ENCODE peak calls at places on chromosomes 16 and 17, in five cellular contexts. P is astrocyte of the cerebellum, U is sigmoid colon, C is left ventricle myocardium inferior, O is SK-N-SH. M is an unnamed sample.

GRCh38 chr17:72056727-72057290 is 64.0 kb upstream of the SOX9 start:
- DNase-seq in U (no peak), P (no peak), C (no peak), O (no peak), M (no peak)

GRCh38 chr17:2395258-2396170 is 5.3 kb downstream of the MNT start:
- DNase-seq in O (no peak), C (no peak), P (no peak), U (peak; percentile 72), M (no peak)

GRCh38 chr17:77311371-77311981 is 170.7 kb downstream of the SEC14L1 start:
- DNase-seq in U (peak; percentile 47), P (no peak), O (no peak), C (no peak), M (no peak)

GRCh38 chr17:50626037-50626574 is 8.6 kb upstream of the ABCC3 start:
- DNase-seq in C (peak; percentile 74), U (peak; percentile 90), O (peak; percentile 93), P (peak; percentile 62), M (no peak)

GRCh38 chr17:33038740-33039139 is 47.1 kb downstream of the SPACA3 start:
- DNase-seq in U (no peak), O (peak; percentile 73), P (peak; percentile 9), C (no peak), M (no peak)

GRCh38 chr17:43576563-43577229 is 30.6 kb upstream of the ETV4 start:
- DNase-seq in P (peak; percentile 61), U (peak; percentile 77), C (peak; percentile 62), O (peak; percentile 83), M (peak; percentile 36)

GRCh38 chr17:7632492-7632894 is 2.6 kb downstream of the SHBG start:
- DNase-seq in O (no peak), U (no peak), P (no peak), C (no peak), M (no peak)

GRCh38 chr17:27244481-27245223 is 49.3 kb upstream of the WSB1 start:
- DNase-seq in O (no peak), U (peak; percentile 91), C (peak; percentile 56), P (peak; percentile 73), M (peak; percentile 30)

GRCh38 chr17:71361691-71362450 is 758.9 kb upstream of the SOX9 start:
- DNase-seq in U (no peak), O (no peak), C (no peak), P (peak; percentile 5), M (no peak)

GRCh38 chr17:27609606-27610303 is 21.2 kb upstream of the LGALS9 start:
- DNase-seq in O (peak; percentile 61), P (peak; percentile 32), U (no peak), C (no peak), M (no peak)

GRCh38 chr16:25260416-25260815 is 2.8 kb upstream of the ZKSCAN2 start:
- DNase-seq in U (no peak), C (no peak), P (no peak), O (no peak), M (no peak)

GRCh38 chr16:12339686-12340085 is 363.2 kb downstream of the SNX29 start:
- DNase-seq in U (no peak), C (no peak), P (no peak), O (no peak), M (no peak)

GRCh38 chr16:49493836-49494235 is 120.2 kb downstream of the C16orf78 start:
- DNase-seq in O (no peak), U (no peak), C (no peak), P (no peak), M (no peak)

GRCh38 chr17:7881655-7882054 is 6.9 kb upstream of the CHD3 start:
- DNase-seq in U (no peak), P (no peak), C (no peak), O (peak; percentile 65), M (no peak)

GRCh38 chr17:37813753-37814152 is 68.9 kb upstream of the HNF1B start:
- DNase-seq in O (no peak), P (peak; percentile 93), U (no peak), C (no peak), M (no peak)

GRCh38 chr16:12111223-12111622 is 134.7 kb downstream of the SNX29 start:
- DNase-seq in O (no peak), C (no peak), U (no peak), P (no peak), M (no peak)

GRCh38 chr17:66949501-66949900 is 15.0 kb upstream of the CACNG4 start:
- DNase-seq in C (no peak), P (no peak), O (no peak), U (no peak), M (no peak)
- TF ChIP-seq CTCF in C (no peak), P (no peak), O (no peak), U (no peak), M (no peak)

GRCh38 chr17:6567528-6568185 is 11.3 kb upstream of the PITPNM3 start:
- DNase-seq in P (no peak), U (peak; percentile 67), C (no peak), O (peak; percentile 44), M (no peak)
- TF ChIP-seq CTCF in P (no peak), U (no peak), C (no peak), O (no peak), M (no peak)

GRCh38 chr16:85010446-85010930 is 847 bp downstream of the ZDHHC7 start:
- DNase-seq in P (no peak), U (no peak), C (no peak), O (no peak), M (no peak)

GRCh38 chr16:85011846-85012284 is 530 bp upstream of the ZDHHC7 start:
- DNase-seq in U (no peak), C (no peak), P (no peak), O (no peak), M (no peak)

GRCh38 chr16:85014311-85014710 is 3.0 kb upstream of the ZDHHC7 start:
- DNase-seq in O (no peak), C (no peak), P (no peak), U (no peak), M (no peak)

GRCh38 chr16:85008267-85008666 is 3.1 kb downstream of the ZDHHC7 start:
- DNase-seq in C (no peak), U (no peak), O (no peak), P (no peak), M (no peak)

DNA sequence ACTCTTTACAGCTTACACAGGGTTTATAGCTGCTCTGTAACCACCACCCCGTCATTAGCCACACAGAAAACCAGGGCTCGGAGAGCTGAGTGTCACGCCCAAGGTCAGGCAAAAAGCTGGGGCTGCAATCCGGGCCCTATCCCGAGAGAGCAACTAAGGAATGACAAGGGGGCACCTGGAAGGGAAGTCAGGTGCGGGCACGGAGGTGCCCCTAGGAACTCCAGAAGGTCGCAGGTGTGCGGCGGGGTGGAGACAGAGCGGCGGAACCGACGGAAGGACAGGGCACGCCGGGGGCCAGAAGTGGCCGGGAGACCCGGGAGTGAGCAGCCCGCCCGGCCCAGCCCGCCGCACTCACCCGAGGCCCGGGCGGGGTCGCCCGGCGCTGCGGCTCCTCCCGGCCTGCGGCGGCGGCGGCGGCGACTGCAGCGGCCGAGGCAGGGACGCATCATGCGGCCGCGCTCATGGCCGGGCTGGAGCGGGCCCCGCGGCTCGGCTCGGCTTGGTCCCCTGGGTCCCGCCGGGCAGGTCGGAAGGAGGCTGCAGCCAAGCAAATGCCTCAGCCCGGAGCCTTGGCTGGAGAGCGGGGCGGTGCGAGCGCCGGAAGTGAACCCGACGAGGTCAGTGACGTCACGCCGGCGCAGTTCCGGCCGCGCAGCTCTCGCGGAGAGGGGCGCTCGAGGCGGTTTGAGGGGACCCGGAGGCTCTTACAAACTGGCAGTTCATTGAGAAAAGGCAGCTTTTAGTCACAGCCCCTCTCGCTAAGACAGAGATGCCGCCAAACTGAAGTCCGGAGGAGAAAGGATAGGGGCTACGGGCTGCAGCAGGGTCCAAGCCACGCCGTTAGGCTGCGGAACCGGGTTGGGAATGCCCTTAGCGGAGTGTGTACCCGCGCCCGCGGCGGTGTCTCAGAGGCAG is at the start of gene ZDHHC7:
- DNase-seq in U (peak; percentile 95), O (peak; percentile 96), P (peak; percentile 53), C (peak; percentile 89), M (peak; percentile 57)
- TF ChIP-seq CTCF in U (no peak), O (no peak), P (no peak), C (no peak), M (no peak)

DNA sequence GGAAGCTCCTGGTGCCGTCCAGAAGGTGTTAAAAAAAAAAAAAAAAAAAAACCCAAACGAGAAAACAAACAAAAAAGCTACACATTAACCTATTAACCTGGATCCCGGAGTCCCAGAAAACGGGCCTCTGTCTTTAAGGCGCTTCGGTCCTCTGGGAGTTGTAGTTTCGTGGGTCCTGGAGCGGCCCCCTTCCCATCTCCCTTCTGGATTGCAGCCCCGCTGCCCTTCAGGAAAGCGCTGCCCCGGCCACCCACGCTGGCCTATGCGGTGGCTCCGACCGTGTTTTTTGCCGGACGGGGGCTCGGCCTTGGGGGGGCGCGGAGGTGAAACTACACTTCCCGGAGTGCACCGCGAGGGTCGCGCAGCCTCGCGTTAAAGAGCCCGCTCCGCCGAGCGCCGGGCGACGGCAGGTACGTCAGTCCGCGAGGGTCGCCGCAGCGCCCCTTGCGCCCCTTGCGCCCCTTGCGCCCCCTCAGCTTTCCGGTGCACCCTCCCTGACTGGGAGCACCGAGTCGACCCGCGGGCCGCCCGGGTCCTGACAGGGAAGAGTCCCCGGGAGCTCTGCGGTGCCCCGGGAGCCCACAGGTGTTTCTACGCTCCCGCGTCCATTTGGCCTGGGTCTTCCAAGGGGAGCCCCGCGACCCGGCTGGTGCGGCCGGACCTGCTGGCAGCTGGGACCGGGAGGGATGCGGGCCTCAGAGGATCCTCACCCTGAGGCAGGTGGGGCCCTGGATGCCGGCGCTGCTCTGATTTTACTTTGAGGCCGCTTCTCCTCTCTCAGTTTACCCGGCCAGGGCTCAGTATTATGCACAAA is at the start of gene FCSK:
- DNase-seq in C (peak; percentile 61), P (no peak), U (peak; percentile 77), O (peak; percentile 91), M (no peak)
- TF ChIP-seq CTCF in C (no peak), P (no peak), U (no peak), O (no peak), M (no peak)

GRCh38 chr17:35086164-35086563 is 22.7 kb upstream of the RFFL start:
- DNase-seq in C (no peak), U (no peak), O (no peak), P (no peak), M (no peak)

GRCh38 chr17:35086931-35087573 is 23.5 kb upstream of the RFFL start:
- DNase-seq in P (no peak), U (no peak), O (no peak), C (no peak), M (no peak)

GRCh38 chr17:35088911-35089845 is 25.7 kb upstream of the RFFL start:
- DNase-seq in C (peak; percentile 89), O (peak; percentile 96), U (peak; percentile 92), P (peak; percentile 24), M (peak; percentile 65)

GRCh38 chr17:35088647-35088910 is 25.1 kb upstream of the RFFL start:
- DNase-seq in C (no peak), U (peak; percentile 77), P (no peak), O (no peak), M (no peak)

GRCh38 chr17:35087731-35088646 is 24.5 kb upstream of the RFFL start:
- DNase-seq in O (peak; percentile 69), P (no peak), U (peak; percentile 82), C (peak; percentile 46), M (no peak)
- TF ChIP-seq CTCF in O (no peak), P (no peak), U (no peak), C (no peak), M (no peak)

DNA sequence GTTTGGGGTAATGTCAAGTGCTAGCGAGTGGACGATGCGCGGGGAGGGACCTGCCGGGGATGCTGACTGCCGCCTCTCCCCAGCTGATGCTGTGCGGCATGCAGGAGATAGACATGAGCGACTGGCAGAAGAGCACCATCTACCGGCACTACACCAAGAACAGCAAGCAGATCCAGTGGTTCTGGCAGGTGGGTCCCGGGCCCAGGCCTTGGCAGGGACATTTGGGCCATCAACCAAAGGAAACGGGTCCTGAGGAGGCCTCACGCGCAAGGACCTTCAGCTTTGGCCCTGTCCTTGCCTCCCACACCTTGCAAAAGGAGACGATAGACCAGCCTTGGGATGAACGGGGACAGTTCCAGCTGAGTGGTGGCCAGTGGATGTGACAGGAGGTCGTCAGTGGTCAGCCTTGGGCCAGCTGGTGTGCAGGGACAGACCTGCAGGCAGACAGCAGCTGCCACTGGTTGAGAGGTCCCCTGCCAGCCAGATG is 13.6 kb upstream of the CLEC18A start:
- DNase-seq in P (no peak), O (peak; percentile 65), C (no peak), U (no peak), M (no peak)
- TF ChIP-seq CTCF in P (peak; percentile 47), O (peak; percentile 40), C (peak; percentile 30), U (no peak), M (no peak)

M was measured in omental fat pad.